ENCODE peak calls at places on chromosomes 16 and 17, in four cellular contexts. One of them, this sample, is unnamed.

GRCh38 chr17:16439303-16439791 is 24.0 kb downstream of the TRPV2 start:
- DNase-seq in heart left ventricle: no peak
- DNase-seq in gastrocnemius medialis: no peak
- DNase-seq in GM23248: peak
- DNase-seq in this sample: peak

GRCh38 chr17:4715071-4715749 is 4.8 kb downstream of the ARRB2 start:
- DNase-seq in gastrocnemius medialis: no peak
- DNase-seq in GM23248: no peak
- DNase-seq in heart left ventricle: no peak
- DNase-seq in this sample: no peak

GRCh38 chr17:51455931-51456330 is 195.6 kb downstream of the UTP18 start:
- DNase-seq in GM23248: no peak
- DNase-seq in heart left ventricle: no peak
- DNase-seq in gastrocnemius medialis: no peak
- DNase-seq in this sample: no peak

GRCh38 chr17:39261286-39261685 is 35.5 kb upstream of the STAC2 start:
- DNase-seq in heart left ventricle: no peak
- DNase-seq in GM23248: no peak
- DNase-seq in gastrocnemius medialis: no peak
- DNase-seq in this sample: no peak

GRCh38 chr16:50742521-50743150 is 750 bp downstream of the CYLD start:
- DNase-seq in heart left ventricle: peak
- DNase-seq in gastrocnemius medialis: peak
- DNase-seq in GM23248: peak
- DNase-seq in this sample: no peak

GRCh38 chr17:9700754-9701476 is 55.6 kb downstream of the USP43 start:
- DNase-seq in heart left ventricle: no peak
- DNase-seq in GM23248: no peak
- DNase-seq in gastrocnemius medialis: no peak
- DNase-seq in this sample: no peak

GRCh38 chr16:22317001-22317530 is 19.9 kb downstream of the POLR3E start:
- DNase-seq in heart left ventricle: no peak
- DNase-seq in gastrocnemius medialis: no peak
- DNase-seq in GM23248: no peak
- DNase-seq in this sample: no peak

GRCh38 chr16:11665071-11665491 is 3.2 kb upstream of the SNN start:
- DNase-seq in gastrocnemius medialis: no peak
- DNase-seq in GM23248: no peak
- DNase-seq in heart left ventricle: no peak
- DNase-seq in this sample: no peak

GRCh38 chr16:69564845-69565610 is 738 bp upstream of the NFAT5 start:
- DNase-seq in heart left ventricle: no peak
- DNase-seq in GM23248: peak
- DNase-seq in gastrocnemius medialis: no peak
- DNase-seq in this sample: no peak

GRCh38 chr16:23334421-23334853 is 32.3 kb downstream of the SCNN1B start:
- DNase-seq in gastrocnemius medialis: no peak
- DNase-seq in GM23248: no peak
- DNase-seq in heart left ventricle: no peak
- DNase-seq in this sample: no peak

GRCh38 chr17:45022288-45022648 is 29.2 kb downstream of the DCAKD start:
- DNase-seq in GM23248: no peak
- DNase-seq in gastrocnemius medialis: no peak
- DNase-seq in heart left ventricle: no peak
- DNase-seq in this sample: no peak

GRCh38 chr16:7521834-7522233 is 189.2 kb downstream of the RBFOX1 start:
- DNase-seq in GM23248: no peak
- DNase-seq in heart left ventricle: no peak
- DNase-seq in gastrocnemius medialis: peak
- DNase-seq in this sample: no peak

GRCh38 chr17:79325707-79326106 is 251.1 kb downstream of the ENGASE start:
- DNase-seq in heart left ventricle: no peak
- DNase-seq in gastrocnemius medialis: no peak
- DNase-seq in GM23248: peak
- DNase-seq in this sample: no peak

GRCh38 chr17:2089021-2089422 is 34.1 kb downstream of the HIC1 start:
- DNase-seq in GM23248: peak
- DNase-seq in heart left ventricle: no peak
- DNase-seq in gastrocnemius medialis: no peak
- DNase-seq in this sample: no peak

GRCh38 chr17:27428781-27429505 is 27.3 kb upstream of the KSR1 start:
- DNase-seq in GM23248: no peak
- DNase-seq in gastrocnemius medialis: no peak
- DNase-seq in heart left ventricle: no peak
- DNase-seq in this sample: no peak

GRCh38 chr17:75601057-75601987 is 13.7 kb downstream of the MYO15B start:
- DNase-seq in heart left ventricle: peak
- DNase-seq in GM23248: peak
- DNase-seq in gastrocnemius medialis: no peak
- DNase-seq in this sample: peak

GRCh38 chr17:82963104-82963950 is 116.1 kb upstream of the METRNL start:
- DNase-seq in GM23248: peak
- DNase-seq in heart left ventricle: peak
- DNase-seq in gastrocnemius medialis: peak
- DNase-seq in this sample: peak

GRCh38 chr17:82407255-82407654 is 10.9 kb upstream of the HEXD start:
- DNase-seq in gastrocnemius medialis: peak
- DNase-seq in heart left ventricle: peak
- DNase-seq in GM23248: no peak
- DNase-seq in this sample: no peak

GRCh38 chr16:28603381-28604185 is 6.3 kb downstream of the SULT1A1 start:
- DNase-seq in GM23248: no peak
- DNase-seq in heart left ventricle: no peak
- DNase-seq in gastrocnemius medialis: no peak
- DNase-seq in this sample: no peak

GRCh38 chr17:68424861-68425260 is 32.4 kb downstream of the WIPI1 start:
- DNase-seq in gastrocnemius medialis: no peak
- DNase-seq in GM23248: no peak
- DNase-seq in heart left ventricle: no peak
- DNase-seq in this sample: no peak

GRCh38 chr17:60827920-60828319 is 150.3 kb downstream of the BCAS3 start:
- DNase-seq in heart left ventricle: no peak
- DNase-seq in GM23248: no peak
- DNase-seq in gastrocnemius medialis: no peak
- DNase-seq in this sample: no peak

GRCh38 chr17:14143678-14144077 is 74.4 kb downstream of the COX10 start:
- DNase-seq in GM23248: peak
- DNase-seq in heart left ventricle: no peak
- DNase-seq in gastrocnemius medialis: peak
- DNase-seq in this sample: no peak

GRCh38 chr17:19304751-19305150 is 57.8 kb downstream of the B9D1 start:
- DNase-seq in GM23248: no peak
- DNase-seq in heart left ventricle: no peak
- DNase-seq in gastrocnemius medialis: no peak
- DNase-seq in this sample: no peak

GRCh38 chr17:45021607-45022287 is 29.7 kb downstream of the DCAKD start:
- DNase-seq in gastrocnemius medialis: peak
- DNase-seq in GM23248: peak
- DNase-seq in heart left ventricle: peak
- DNase-seq in this sample: peak

GRCh38 chr16:70476272-70477020 is 22.1 kb downstream of the FCSK start:
- DNase-seq in gastrocnemius medialis: peak
- DNase-seq in heart left ventricle: no peak
- DNase-seq in GM23248: peak
- DNase-seq in this sample: no peak

GRCh38 chr17:4180791-4181190 is 37.8 kb downstream of the CYB5D2 start:
- DNase-seq in heart left ventricle: peak
- DNase-seq in gastrocnemius medialis: peak
- DNase-seq in GM23248: no peak
- DNase-seq in this sample: no peak

GRCh38 chr17:13940858-13941665 is 128.2 kb upstream of the COX10 start:
- DNase-seq in GM23248: peak
- DNase-seq in heart left ventricle: no peak
- DNase-seq in gastrocnemius medialis: no peak
- DNase-seq in this sample: no peak

GRCh38 chr16:662597-662996 is 5.3 kb upstream of the RHOT2 start:
- DNase-seq in heart left ventricle: no peak
- DNase-seq in GM23248: no peak
- DNase-seq in gastrocnemius medialis: no peak
- DNase-seq in this sample: no peak

GRCh38 chr16:77480671-77481315 is 46.0 kb upstream of the ADAMTS18 start:
- DNase-seq in heart left ventricle: no peak
- DNase-seq in GM23248: no peak
- DNase-seq in gastrocnemius medialis: no peak
- DNase-seq in this sample: no peak

GRCh38 chr16:75254359-75254837 is 3.0 kb upstream of the BCAR1 start:
- DNase-seq in gastrocnemius medialis: peak
- DNase-seq in GM23248: peak
- DNase-seq in heart left ventricle: peak
- DNase-seq in this sample: no peak

GRCh38 chr16:90044111-90044551 is 24.9 kb upstream of the DBNDD1 start:
- DNase-seq in GM23248: no peak
- DNase-seq in gastrocnemius medialis: no peak
- DNase-seq in heart left ventricle: no peak
- DNase-seq in this sample: no peak

GRCh38 chr17:65660947-65661346 is 99.5 kb upstream of the AXIN2 start:
- DNase-seq in gastrocnemius medialis: no peak
- DNase-seq in GM23248: peak
- DNase-seq in heart left ventricle: no peak
- DNase-seq in this sample: no peak

GRCh38 chr16:48367443-48368049 is 17.7 kb downstream of the SIAH1 start:
- DNase-seq in gastrocnemius medialis: no peak
- DNase-seq in GM23248: peak
- DNase-seq in heart left ventricle: no peak
- DNase-seq in this sample: no peak

GRCh38 chr17:29579866-29580771 is 9.3 kb downstream of the GIT1 start:
- DNase-seq in heart left ventricle: peak
- DNase-seq in GM23248: peak
- DNase-seq in gastrocnemius medialis: peak
- DNase-seq in this sample: peak

GRCh38 chr16:85949787-85950186 is 50.8 kb downstream of the IRF8 start:
- DNase-seq in gastrocnemius medialis: no peak
- DNase-seq in heart left ventricle: no peak
- DNase-seq in GM23248: no peak
- DNase-seq in this sample: no peak
- H3K4me3 ChIP-seq in gastrocnemius medialis: no peak
- H3K4me3 ChIP-seq in heart left ventricle: no peak
- H3K4me3 ChIP-seq in GM23248: no peak
- H3K4me3 ChIP-seq in this sample: no peak

GRCh38 chr17:42018339-42018738 is 1.1 kb upstream of the DNAJC7 start:
- DNase-seq in GM23248: no peak
- DNase-seq in heart left ventricle: no peak
- DNase-seq in gastrocnemius medialis: no peak
- DNase-seq in this sample: no peak
- H3K4me3 ChIP-seq in GM23248: peak
- H3K4me3 ChIP-seq in heart left ventricle: peak
- H3K4me3 ChIP-seq in gastrocnemius medialis: peak
- H3K4me3 ChIP-seq in this sample: no peak

GRCh38 chr17:63480192-63480784 is 3.4 kb downstream of the ACE start:
- DNase-seq in GM23248: no peak
- DNase-seq in gastrocnemius medialis: no peak
- DNase-seq in heart left ventricle: no peak
- DNase-seq in this sample: no peak
- H3K4me3 ChIP-seq in GM23248: no peak
- H3K4me3 ChIP-seq in gastrocnemius medialis: no peak
- H3K4me3 ChIP-seq in heart left ventricle: no peak
- H3K4me3 ChIP-seq in this sample: no peak

DNA sequence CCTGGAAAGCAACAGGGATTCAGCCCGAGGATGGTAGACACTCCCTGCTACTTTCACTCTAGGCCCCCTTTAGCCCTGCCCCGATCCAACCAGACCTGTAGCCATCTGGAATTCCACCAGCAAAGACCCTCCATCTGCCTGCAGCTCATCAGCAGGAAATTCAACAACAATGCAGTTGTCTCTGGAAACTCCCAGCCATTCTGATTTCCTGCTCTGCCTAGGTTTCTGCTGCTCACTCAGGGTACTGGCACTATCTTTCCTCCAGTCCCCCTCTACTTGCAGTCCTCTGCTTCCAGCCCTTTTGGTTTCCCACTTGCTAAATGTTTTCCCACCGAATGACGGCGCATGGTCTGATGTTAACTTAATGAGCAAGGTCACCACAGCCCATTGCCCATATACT is 2.7 kb upstream of the SP6 start:
- DNase-seq in heart left ventricle: no peak
- DNase-seq in GM23248: no peak
- DNase-seq in gastrocnemius medialis: no peak
- DNase-seq in this sample: no peak
- H3K4me3 ChIP-seq in heart left ventricle: no peak
- H3K4me3 ChIP-seq in GM23248: no peak
- H3K4me3 ChIP-seq in gastrocnemius medialis: no peak
- H3K4me3 ChIP-seq in this sample: no peak